ENCODE peak calls at places on chromosomes 6 and 20, in seven cellular contexts. N, O, L, V, C, H and K are unnamed samples.

GRCh38 chr6:1945235-1945832 is 300.1 kb downstream of the GMDS start:
- DNase-seq in N (no peak), O (no peak), L (no peak), V (no peak), C (no peak), H (no peak), K (no peak)

GRCh38 chr6:41269716-41270115 is 16.8 kb downstream of the TREM1 start:
- DNase-seq in N (no peak), O (no peak), L (no peak), V (no peak), C (no peak), H (no peak), K (no peak)

GRCh38 chr6:6039946-6040509 is 33.3 kb upstream of the NRN1 start:
- DNase-seq in N (no peak), O (no peak), L (no peak), V (no peak), C (no peak), H (no peak), K (no peak)

GRCh38 chr6:27422651-27423332 is 34.2 kb downstream of the ZNF391 start:
- DNase-seq in N (no peak), O (peak), L (no peak), V (no peak), C (peak), H (no peak), K (no peak)

GRCh38 chr6:153976921-153977693 is 61.9 kb upstream of the OPRM1 start:
- DNase-seq in N (no peak), O (peak), L (no peak), V (no peak), C (no peak), H (no peak), K (no peak)

GRCh38 chr20:56624786-56625681 is 4.1 kb upstream of the TFAP2C start:
- DNase-seq in N (no peak), O (no peak), L (no peak), V (no peak), C (peak), H (no peak), K (no peak)

GRCh38 chr6:139376054-139376355 is 1.6 kb upstream of the CITED2 start:
- DNase-seq in N (no peak), O (no peak), L (no peak), V (no peak), C (peak), H (no peak), K (no peak)

GRCh38 chr20:10660661-10661060 is 13.1 kb downstream of the JAG1 start:
- DNase-seq in N (no peak), O (no peak), L (peak), V (no peak), C (peak), H (no peak), K (no peak)

GRCh38 chr20:14197097-14197496 is 140.3 kb downstream of the FLRT3 start:
- DNase-seq in N (no peak), O (peak), L (no peak), V (no peak), C (peak), H (no peak), K (no peak)

GRCh38 chr20:4563534-4563933 is 158.2 kb upstream of the PRND start:
- DNase-seq in N (no peak), O (peak), L (no peak), V (no peak), C (no peak), H (no peak), K (no peak)

GRCh38 chr20:46970937-46971630 is 76.4 kb downstream of the EYA2 start:
- DNase-seq in N (no peak), O (peak), L (no peak), V (no peak), C (peak), H (peak), K (no peak)

GRCh38 chr6:117072134-117072533 is 193.2 kb upstream of the VGLL2 start:
- DNase-seq in N (no peak), O (peak), L (no peak), V (no peak), C (no peak), H (no peak), K (no peak)

GRCh38 chr20:38167466-38167850 is 2.4 kb upstream of the TGM2 start:
- DNase-seq in N (no peak), O (no peak), L (no peak), V (no peak), C (no peak), H (no peak), K (no peak)

GRCh38 chr6:136424450-136424849 is 125.8 kb downstream of the MAP7 start:
- DNase-seq in N (no peak), O (no peak), L (no peak), V (no peak), C (no peak), H (no peak), K (no peak)

GRCh38 chr6:16316741-16317251 is 78.4 kb downstream of the GMPR start:
- DNase-seq in N (no peak), O (peak), L (peak), V (no peak), C (peak), H (peak), K (no peak)

GRCh38 chr6:1906625-1907024 is 296.9 kb downstream of the FOXC1 start:
- DNase-seq in N (no peak), O (no peak), L (no peak), V (no peak), C (no peak), H (no peak), K (no peak)

GRCh38 chr20:51091564-51092195 is 68.8 kb upstream of the KCNG1 start:
- DNase-seq in N (no peak), O (no peak), L (no peak), V (no peak), C (no peak), H (no peak), K (no peak)

GRCh38 chr6:149043476-149044130 is 273.9 kb upstream of the TAB2 start:
- DNase-seq in N (no peak), O (peak), L (no peak), V (no peak), C (peak), H (no peak), K (no peak)

GRCh38 chr20:40922865-40923264 is 105.8 kb upstream of the TOP1 start:
- DNase-seq in N (no peak), O (no peak), L (no peak), V (no peak), C (no peak), H (no peak), K (no peak)

GRCh38 chr6:91476000-91476399 is 889.1 kb upstream of the MAP3K7 start:
- DNase-seq in N (no peak), O (peak), L (peak), V (no peak), C (no peak), H (no peak), K (no peak)

GRCh38 chr6:111080713-111081112 is 6.6 kb upstream of the SLC16A10 start:
- DNase-seq in N (no peak), O (no peak), L (no peak), V (no peak), C (no peak), H (no peak), K (no peak)

GRCh38 chr6:100833972-100834574 is 47.1 kb downstream of the ASCC3 start:
- DNase-seq in N (no peak), O (peak), L (no peak), V (no peak), C (no peak), H (no peak), K (no peak)

GRCh38 chr6:4210619-4211419 is 75.4 kb upstream of the ECI2 start:
- DNase-seq in N (peak), O (peak), L (peak), V (no peak), C (no peak), H (peak), K (no peak)

GRCh38 chr6:116118608-116119007 is 7.3 kb downstream of the COL10A1 start:
- DNase-seq in N (no peak), O (peak), L (no peak), V (no peak), C (no peak), H (no peak), K (no peak)

GRCh38 chr20:1811621-1812498 is 83.3 kb upstream of the SIRPA start:
- DNase-seq in N (no peak), O (no peak), L (no peak), V (no peak), C (no peak), H (no peak), K (no peak)

GRCh38 chr20:17654649-17655285 is 27.3 kb downstream of the RRBP1 start:
- DNase-seq in N (no peak), O (peak), L (peak), V (no peak), C (peak), H (no peak), K (no peak)

GRCh38 chr20:54019585-54019984 is 50.8 kb downstream of the BCAS1 start:
- DNase-seq in N (no peak), O (no peak), L (no peak), V (no peak), C (no peak), H (no peak), K (no peak)

GRCh38 chr6:15427360-15428070 is 181.6 kb downstream of the JARID2 start:
- DNase-seq in N (no peak), O (peak), L (no peak), V (no peak), C (no peak), H (no peak), K (no peak)

GRCh38 chr6:143196525-143197225 is 136.0 kb downstream of the AIG1 start:
- DNase-seq in N (no peak), O (peak), L (peak), V (no peak), C (no peak), H (no peak), K (no peak)

GRCh38 chr6:35092362-35093117 is 48.6 kb downstream of the TCP11 start:
- DNase-seq in N (no peak), O (peak), L (peak), V (no peak), C (peak), H (no peak), K (no peak)

GRCh38 chr6:156949376-156949775 is 172.2 kb downstream of the ARID1B start:
- DNase-seq in N (no peak), O (peak), L (no peak), V (no peak), C (no peak), H (no peak), K (no peak)

GRCh38 chr20:53146201-53146891 is 174.2 kb downstream of the TSHZ2 start:
- DNase-seq in N (peak), O (no peak), L (no peak), V (no peak), C (no peak), H (peak), K (no peak)

GRCh38 chr6:41548098-41548840 is 2.1 kb downstream of the FOXP4 start:
- DNase-seq in N (peak), O (no peak), L (no peak), V (no peak), C (peak), H (peak), K (no peak)

GRCh38 chr6:151391021-151391470 is 313 bp downstream of the ZBTB2 start:
- DNase-seq in N (peak), O (peak), L (peak), V (peak), C (peak), H (peak), K (peak)

GRCh38 chr20:48275737-48276342 is 490.6 kb upstream of the SULF2 start:
- DNase-seq in N (no peak), O (no peak), L (peak), V (no peak), C (no peak), H (no peak), K (no peak)

GRCh38 chr20:24616258-24617079 is 147.0 kb downstream of the SYNDIG1 start:
- DNase-seq in N (no peak), O (no peak), L (no peak), V (no peak), C (no peak), H (no peak), K (no peak)

GRCh38 chr6:111260570-111261298 is 173.4 kb downstream of the SLC16A10 start:
- DNase-seq in N (no peak), O (peak), L (no peak), V (no peak), C (peak), H (no peak), K (no peak)